ENCODE peak calls at places on chromosomes 16 and 17, in four cellular contexts. U, F, R and G are unnamed samples.

GRCh38 chr16:76768948-76769347 is 422.0 kb upstream of the MON1B start:
- DNase-seq in F (no peak), R (no peak), U (no peak), G (no peak)

GRCh38 chr17:57832711-57833596 is 16.9 kb downstream of the MRPS23 start:
- DNase-seq in R (no peak), U (peak; percentile 52), F (peak; percentile 68), G (no peak)

GRCh38 chr17:63435681-63436522 is 10.2 kb downstream of the CYB561 start:
- DNase-seq in F (no peak), U (no peak), R (no peak), G (no peak)

GRCh38 chr17:31530391-31530990 is 139.0 kb downstream of the RAB11FIP4 start:
- DNase-seq in F (no peak), U (no peak), R (no peak), G (no peak)

GRCh38 chr16:35140293-35140986 is 1681.0 kb downstream of the TP53TG3F start:
- DNase-seq in R (peak; percentile 63), F (no peak), U (no peak), G (peak; percentile 81)

GRCh38 chr17:4219241-4219640 is 44.5 kb downstream of the ANKFY1 start:
- DNase-seq in U (no peak), F (no peak), R (no peak), G (no peak)

GRCh38 chr16:3509470-3509928 is 8.7 kb downstream of the CLUAP1 start:
- DNase-seq in R (no peak), U (peak; percentile 45), F (peak; percentile 66), G (peak; percentile 80)

GRCh38 chr16:81610144-81610842 is 165.7 kb downstream of the CMIP start:
- DNase-seq in U (peak; percentile 51), R (no peak), F (no peak), G (peak; percentile 95)

GRCh38 chr17:40063034-40063765 is 435 bp downstream of the THRA start:
- DNase-seq in R (no peak), U (peak; percentile 94), F (peak; percentile 28), G (no peak)

GRCh38 chr17:79223471-79223870 is 148.8 kb downstream of the ENGASE start:
- DNase-seq in R (no peak), F (no peak), U (no peak), G (no peak)

GRCh38 chr16:35193956-35194355 is 1734.5 kb downstream of the TP53TG3F start:
- DNase-seq in R (no peak), F (no peak), U (no peak), G (no peak)

GRCh38 chr16:82384897-82385296 is 214.9 kb upstream of the MPHOSPH6 start:
- DNase-seq in F (no peak), U (no peak), R (no peak), G (no peak)